ENCODE peak calls at places on chromosome 3, in six cellular contexts. Z is mucosa of descending colon, E is heart left ventricle, U is GM23248, Q is HCT116, H is Karpas-422. P is an unnamed sample. For H3K4me1 and H3K36me3, the result is how much of the 10 kb centered on the place peaks cover.

GRCh38 chr3:43892535-43892934 is 201.8 kb downstream of the ABHD5 start:
- DNase-seq in E (no peak), U (no peak), Z (no peak), H (peak), Q (no peak), P (no peak)

GRCh38 chr3:42652611-42653302 is 740 bp upstream of the ZBTB47 start:
- DNase-seq in H (peak), Q (peak), Z (peak), U (peak), E (peak), P (peak)

GRCh38 chr3:132311860-132312259 is 5.3 kb upstream of the ACP3 start:
- DNase-seq in Z (no peak), E (no peak), Q (no peak), H (no peak), U (peak), P (no peak)

GRCh38 chr3:182947892-182948291 is 32.4 kb downstream of the DCUN1D1 start:
- DNase-seq in H (peak), Q (peak), U (no peak), Z (no peak), E (no peak), P (no peak)

GRCh38 chr3:25849641-25850040 is 59.8 kb downstream of the OXSM start:
- DNase-seq in U (peak), E (no peak), Q (no peak), Z (no peak), H (no peak), P (no peak)

GRCh38 chr3:10822055-10822454 is 6.0 kb downstream of the SLC6A11 start:
- DNase-seq in H (no peak), Q (no peak), U (no peak), E (no peak), Z (no peak), P (peak)

GRCh38 chr3:62500556-62501294 is 127.4 kb upstream of the FEZF2 start:
- DNase-seq in Z (no peak), U (no peak), H (no peak), E (no peak), Q (no peak), P (no peak)

GRCh38 chr3:9623148-9623547 is 26.2 kb upstream of the MTMR14 start:
- DNase-seq in U (no peak), Q (no peak), H (no peak), Z (no peak), E (no peak), P (no peak)

GRCh38 chr3:135739755-135740154 is 225.8 kb upstream of the PPP2R3A start:
- DNase-seq in E (no peak), Z (no peak), Q (no peak), H (no peak), U (peak), P (no peak)

GRCh38 chr3:188635258-188636038 is 481.5 kb downstream of the LPP start:
- DNase-seq in Q (no peak), H (no peak), Z (no peak), U (no peak), E (no peak), P (no peak)

GRCh38 chr3:156356537-156357363 is 198.2 kb downstream of the SSR3 start:
- DNase-seq in Q (no peak), Z (no peak), E (no peak), U (peak), H (no peak), P (no peak)

GRCh38 chr3:10981961-10982360 is 10.6 kb upstream of the SLC6A1 start:
- DNase-seq in H (no peak), Z (no peak), E (no peak), Q (no peak), U (peak), P (no peak)

GRCh38 chr3:55633333-55633732 is 146.2 kb upstream of the WNT5A start:
- DNase-seq in Z (no peak), U (no peak), E (no peak), H (no peak), Q (no peak), P (no peak)

GRCh38 chr3:44509985-44510360 is 32.5 kb upstream of the ZNF445 start:
- DNase-seq in Z (no peak), E (no peak), Q (no peak), U (peak), H (peak), P (no peak)

GRCh38 chr3:125039041-125039896 is 16.5 kb downstream of the HEG1 start:
- DNase-seq in Z (no peak), Q (no peak), E (no peak), H (no peak), U (no peak), P (no peak)

GRCh38 chr3:128554100-128554464 is 61.1 kb upstream of the GATA2 start:
- DNase-seq in Z (no peak), Q (no peak), U (peak), H (no peak), E (no peak), P (no peak)

DNA sequence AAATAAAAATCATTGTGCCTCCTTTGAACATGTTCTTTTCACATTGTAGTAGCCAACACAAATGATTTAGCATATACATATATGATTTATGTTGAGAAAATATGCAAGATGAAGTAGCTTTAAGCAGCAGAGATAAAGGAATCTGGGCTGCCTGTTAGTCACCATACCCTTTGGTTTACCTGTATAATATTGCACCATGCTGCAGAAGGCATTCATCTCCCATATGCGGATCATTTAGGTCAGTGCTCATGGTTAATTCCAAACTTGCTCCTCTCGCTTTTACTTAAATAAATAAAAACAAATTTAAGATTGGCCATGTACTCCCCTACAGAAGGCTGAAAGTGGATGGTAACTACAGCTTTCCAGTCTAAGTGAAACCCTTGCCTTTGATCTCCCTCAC is 86.7 kb upstream of the TBL1XR1 start:
- DNase-seq in Z (no peak), H (no peak), U (no peak), E (no peak), Q (no peak), P (no peak)
- H3K4me3 ChIP-seq in Z (no peak), H (no peak), U (no peak), E (no peak), Q (no peak), P (no peak)

DNA sequence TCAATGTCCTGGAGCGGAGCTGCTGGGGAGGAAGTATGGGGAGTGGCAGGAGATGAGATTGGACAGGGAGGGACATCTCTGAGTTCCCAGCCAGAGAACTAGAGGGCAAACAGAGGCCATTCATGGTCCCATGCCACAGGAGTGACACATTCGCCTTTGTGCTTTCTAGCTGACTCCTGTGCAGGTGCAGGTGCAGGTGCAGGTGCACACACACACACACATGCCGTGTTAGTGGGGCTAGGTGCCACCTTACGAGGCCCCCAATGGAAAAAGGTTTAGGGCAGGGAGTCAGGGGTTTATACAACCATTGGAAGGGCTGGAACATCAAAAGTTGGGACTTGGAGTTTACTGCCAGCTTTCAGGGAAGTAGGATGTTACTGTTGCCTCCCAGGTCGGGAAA is 52.0 kb downstream of the TPRA1 start:
- DNase-seq in Q (no peak), Z (no peak), H (no peak), E (no peak), U (no peak), P (no peak)
- H3K4me1 ChIP-seq in Q (under half), Z (under half), H (under half), E (under half), U (under half), P (under half)

GRCh38 chr3:16272588-16272987 is 7.6 kb downstream of the OXNAD1 start:
- DNase-seq in Z (no peak), U (no peak), Q (no peak), E (no peak), H (no peak), P (no peak)
- H3K36me3 ChIP-seq in Z (under half), U (under half), Q (under half), E (under half), H (under half), P (under half)

GRCh38 chr3:152267319-152267689 is 1.4 kb upstream of the MBNL1 start:
- DNase-seq in H (no peak), Z (no peak), Q (no peak), U (peak), E (no peak), P (no peak)
- H3K4me3 ChIP-seq in H (no peak), Z (no peak), Q (peak), U (peak), E (peak), P (peak)

GRCh38 chr3:114453296-114453888 is 159.6 kb downstream of the TIGIT start:
- DNase-seq in H (no peak), Z (no peak), E (no peak), Q (no peak), U (no peak), P (no peak)

GRCh38 chr3:114455432-114455831 is 161.6 kb downstream of the TIGIT start:
- DNase-seq in H (no peak), U (peak), E (no peak), Z (no peak), Q (no peak), P (no peak)

GRCh38 chr3:114456742-114457141 is 162.9 kb downstream of the TIGIT start:
- DNase-seq in U (no peak), H (no peak), Q (no peak), Z (no peak), E (no peak), P (no peak)

GRCh38 chr3:114452176-114452744 is 158.4 kb downstream of the TIGIT start:
- DNase-seq in E (no peak), Q (no peak), H (no peak), Z (no peak), U (no peak), P (no peak)

DNA sequence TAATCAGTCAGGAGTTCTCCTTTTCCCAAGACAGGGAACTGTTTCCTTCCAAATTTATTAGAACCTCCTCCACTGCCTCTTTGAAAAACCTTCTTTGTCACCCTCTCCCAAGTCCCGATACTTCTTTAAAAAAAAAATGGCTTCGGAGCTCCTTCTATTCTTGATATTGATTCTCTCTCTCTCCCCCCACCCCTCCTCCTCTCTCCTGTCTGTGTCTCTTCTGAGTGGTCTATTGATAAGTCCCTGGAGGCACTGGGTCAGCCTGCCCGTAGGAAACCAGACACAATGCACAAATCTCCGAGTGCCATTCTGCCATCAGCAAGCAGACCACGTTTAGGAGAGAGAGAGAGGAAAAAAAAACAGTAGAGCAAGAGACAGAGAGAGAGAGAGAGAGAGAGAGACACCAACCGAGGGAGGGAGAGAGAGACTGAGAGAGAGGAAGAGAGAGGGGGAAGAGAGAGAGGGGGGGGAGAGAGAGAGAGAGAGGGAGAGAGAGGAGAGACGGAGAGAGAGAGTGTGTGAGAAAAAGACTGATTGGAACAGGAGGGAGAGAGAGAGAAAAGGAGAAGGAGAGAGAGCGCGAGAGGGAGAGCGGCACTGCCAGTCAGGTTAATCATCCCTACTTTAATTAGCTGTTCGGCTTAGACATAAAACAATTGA is 160.9 kb downstream of the TIGIT start:
- DNase-seq in E (peak), H (no peak), U (peak), Q (no peak), Z (no peak), P (no peak)
- H3K4me1 ChIP-seq in E (under half), H (under half), U (under half), Q (under half), Z (under half), P (half or more)

DNA sequence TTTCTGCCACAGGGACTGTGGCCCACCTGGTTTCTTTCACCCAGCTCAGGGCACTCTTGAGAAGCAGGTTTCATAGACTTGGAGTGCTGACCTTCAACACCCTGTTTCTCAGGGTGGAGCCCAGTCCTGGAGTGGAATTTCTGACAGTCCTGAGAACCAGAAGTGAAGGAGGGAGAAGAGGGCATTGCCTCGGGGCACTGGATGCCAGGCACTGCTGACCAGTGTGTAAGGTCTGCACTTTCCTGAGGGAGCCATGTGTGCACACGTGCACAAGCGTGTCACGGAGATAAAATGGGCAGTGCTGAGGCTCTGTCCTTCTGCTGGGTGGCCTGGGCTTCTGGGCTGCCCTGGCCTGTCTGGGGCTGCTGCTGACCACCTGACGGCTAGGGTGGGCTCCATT is 118.5 kb downstream of the SEC22A start:
- DNase-seq in Z (no peak), Q (no peak), H (no peak), U (no peak), E (no peak), P (no peak)
- H3K36me3 ChIP-seq in Z (under half), Q (under half), H (under half), U (under half), E (under half), P (half or more)

DNA sequence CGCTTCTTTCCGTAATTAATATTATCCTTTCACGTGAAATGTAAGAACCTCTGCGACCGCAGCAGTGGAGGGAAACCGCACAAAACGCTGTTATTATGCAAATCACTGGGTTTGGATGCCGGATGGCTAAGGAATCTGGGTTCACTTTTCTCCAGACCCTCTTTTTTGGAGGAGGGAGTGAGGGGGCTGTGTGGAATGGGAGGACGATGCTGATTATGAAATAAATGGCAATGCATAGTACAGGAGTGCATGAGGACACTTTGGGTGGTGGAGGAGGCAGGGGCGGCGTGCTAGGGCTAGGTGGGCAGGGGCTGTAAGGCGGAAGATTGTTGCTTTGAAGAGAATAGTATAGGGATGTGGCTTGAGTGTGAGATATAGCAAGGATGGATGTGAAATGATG is 1.8 kb downstream of the CADM2 start:
- DNase-seq in Z (no peak), U (no peak), E (no peak), H (no peak), Q (no peak), P (no peak)
- H3K4me3 ChIP-seq in Z (no peak), U (no peak), E (no peak), H (no peak), Q (no peak), P (peak)

P was measured in right atrium auricular region.